ENCODE peak calls at places on chromosomes 1 and 21, in four cellular contexts. N is stimulated activated CD8-positive, alpha-beta memory T cell treated with anti-CD3 and anti-CD28 coated beads, Interleukin-4, amount 100 ng/mL, for 24 hours; U is mucosa of gallbladder; L is bronchial epithelial cell. A is an unnamed sample.

GRCh38 chr1:89701746-89702241 is 68.9 kb downstream of the LRRC8C start:
- DNase-seq in N (peak), L (no peak), U (no peak), A (no peak)

GRCh38 chr21:41251961-41252642 is 64.5 kb upstream of the FAM3B start:
- DNase-seq in U (no peak), L (no peak), N (no peak), A (no peak)

GRCh38 chr1:231933711-231934626 is 307.4 kb downstream of the DISC1 start:
- DNase-seq in N (no peak), L (no peak), U (no peak), A (no peak)

GRCh38 chr1:82124987-82125638 is 324.4 kb downstream of the ADGRL2 start:
- DNase-seq in L (no peak), U (no peak), N (no peak), A (peak)

GRCh38 chr1:199399996-199400714 is 627.4 kb upstream of the NR5A2 start:
- DNase-seq in U (no peak), N (no peak), L (no peak), A (no peak)

GRCh38 chr1:27003745-27004470 is 8.7 kb downstream of the TENT5B start:
- DNase-seq in N (no peak), U (no peak), L (no peak), A (peak)

GRCh38 chr1:179586107-179586823 is 5.4 kb upstream of the TDRD5 start:
- DNase-seq in L (peak), U (peak), N (no peak), A (peak)

GRCh38 chr1:23376890-23377811 is 7.5 kb upstream of the ZNF436 start:
- DNase-seq in U (peak), L (peak), N (no peak), A (no peak)

GRCh38 chr1:212167098-212167497 is 118.1 kb upstream of the PPP2R5A start:
- DNase-seq in U (peak), L (no peak), N (no peak), A (no peak)

A was measured in mesendoderm.